ENCODE peak calls at places on chromosomes 7 and 10, in six cellular contexts. A is A549, Y is HFF-Myc, K is Peyer's patch, J is GM12865, T is heart right ventricle. L is an unnamed sample.
A peak's percentile ranks its signal among the peaks of the same experiment; 100 is the strongest.

GRCh38 chr10:71600856-71601255 is 118.7 kb downstream of the C10orf105 start:
- DNase-seq in A (no peak), Y (peak; percentile 86), K (no peak), J (no peak), T (no peak), L (no peak)

GRCh38 chr10:62112325-62112724 is 156.3 kb downstream of the RTKN2 start:
- DNase-seq in A (peak; percentile 25), Y (no peak), K (no peak), J (no peak), T (no peak), L (no peak)

GRCh38 chr7:31633894-31634494 is 53.0 kb upstream of the PPP1R17 start:
- DNase-seq in A (peak; percentile 69), Y (peak; percentile 6), K (peak; percentile 74), J (peak; percentile 30), T (peak; percentile 48), L (peak; percentile 35)

GRCh38 chr10:75441196-75441595 is 9.8 kb downstream of the LRMDA start:
- DNase-seq in A (no peak), Y (no peak), K (no peak), J (no peak), T (no peak), L (no peak)

GRCh38 chr10:19347592-19347991 is 299.0 kb downstream of the MALRD1 start:
- DNase-seq in A (peak; percentile 2), Y (no peak), K (no peak), J (no peak), T (no peak), L (no peak)

GRCh38 chr10:3624367-3624766 is 160.6 kb downstream of the KLF6 start:
- DNase-seq in A (no peak), Y (no peak), K (peak; percentile 49), J (no peak), T (no peak), L (no peak)

GRCh38 chr7:77606561-77606960 is 69.5 kb downstream of the PTPN12 start:
- DNase-seq in A (peak; percentile 14), Y (no peak), K (no peak), J (no peak), T (no peak), L (no peak)

GRCh38 chr10:110376021-110376773 is 71.5 kb upstream of the SMNDC1 start:
- DNase-seq in A (no peak), Y (no peak), K (no peak), J (no peak), T (peak; percentile 61), L (no peak)

GRCh38 chr10:22573820-22574569 is 140.4 kb downstream of the PIP4K2A start:
- DNase-seq in A (peak; percentile 27), Y (no peak), K (no peak), J (peak; percentile 38), T (peak; percentile 20), L (no peak)

GRCh38 chr7:3575753-3576531 is 274.9 kb downstream of the SDK1 start:
- DNase-seq in A (no peak), Y (no peak), K (peak; percentile 53), J (no peak), T (no peak), L (no peak)

GRCh38 chr7:157073949-157074624 is 63.6 kb upstream of the MNX1 start:
- DNase-seq in A (no peak), Y (no peak), K (no peak), J (no peak), T (no peak), L (no peak)

GRCh38 chr10:11603741-11604140 is 7.7 kb downstream of the USP6NL start:
- DNase-seq in A (no peak), Y (no peak), K (no peak), J (no peak), T (no peak), L (no peak)

GRCh38 chr10:130341325-130341724 is 205.1 kb downstream of the GLRX3 start:
- DNase-seq in A (no peak), Y (no peak), K (no peak), J (no peak), T (no peak), L (no peak)

GRCh38 chr7:106485031-106485551 is 175.9 kb downstream of the CCDC71L start:
- DNase-seq in A (no peak), Y (peak; percentile 73), K (no peak), J (peak; percentile 51), T (no peak), L (peak; percentile 92)

GRCh38 chr10:52455095-52455494 is 141.0 kb downstream of the DKK1 start:
- DNase-seq in A (peak; percentile 59), Y (no peak), K (no peak), J (no peak), T (no peak), L (no peak)
- H3K4me3 ChIP-seq in A (peak overlapping the region; percentile 29), Y (no peak overlapping the region), K (no peak overlapping the region), J (no peak overlapping the region), T (no peak overlapping the region), L (no peak overlapping the region)

DNA sequence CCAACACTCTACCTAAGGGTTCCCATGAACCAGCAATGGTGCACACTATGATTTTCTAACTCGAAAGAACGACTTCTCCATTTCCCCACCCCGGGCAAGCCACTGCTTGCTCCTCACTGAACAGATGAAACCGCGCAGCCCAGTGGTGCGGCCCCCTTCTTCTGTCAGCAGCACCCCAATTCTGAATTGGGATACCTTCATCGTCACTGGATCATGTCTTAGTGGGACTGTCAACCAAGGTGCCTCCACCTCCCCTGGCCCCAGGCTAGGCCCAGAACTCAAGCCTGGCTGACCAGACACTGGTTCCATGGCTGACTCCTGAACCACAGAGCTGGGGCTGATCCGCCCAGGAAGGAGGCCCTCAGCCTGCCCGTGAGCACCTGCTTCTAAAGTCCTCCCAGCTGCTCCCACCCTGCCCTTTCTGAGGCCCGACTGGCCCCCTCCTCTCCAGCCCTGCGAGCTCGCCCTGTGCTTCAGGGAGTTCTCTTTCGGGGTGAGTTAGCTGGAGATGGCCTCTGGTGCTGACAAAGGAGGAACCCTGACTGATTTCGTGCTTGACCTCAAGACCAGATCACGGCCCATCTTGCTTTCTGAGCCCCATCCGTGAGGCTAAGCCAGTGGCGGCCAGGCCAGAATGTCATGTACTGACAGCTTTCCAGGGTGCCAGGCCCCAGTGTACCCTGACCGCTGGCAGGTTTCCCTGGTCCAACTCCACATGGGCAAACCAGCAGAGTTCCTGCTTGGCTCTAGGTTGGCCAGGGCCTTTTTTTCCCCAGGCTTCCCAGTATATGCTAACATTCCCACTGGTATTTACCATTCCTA is 44.5 kb downstream of the FAM53B start:
- DNase-seq in A (no peak), Y (no peak), K (no peak), J (no peak), T (no peak), L (no peak)
- TF ChIP-seq CTCF in A (no peak), Y (no peak), K (no peak), J (no peak), T (no peak), L (no peak)

GRCh38 chr10:121926157-121926556 is 1.7 kb downstream of the ATE1 start:
- DNase-seq in A (no peak), Y (no peak), K (no peak), J (no peak), T (no peak), L (no peak)
- H3K4me3 ChIP-seq in A (peak overlapping the region; percentile 88), Y (peak overlapping the region; percentile 92), K (no peak overlapping the region), J (peak overlapping the region; percentile 66), T (peak overlapping the region; percentile 99), L (peak overlapping the region; percentile 99)

GRCh38 chr7:95917622-95918021 is 145.3 kb downstream of the DYNC1I1 start:
- DNase-seq in A (no peak), Y (no peak), K (no peak), J (no peak), T (no peak), L (no peak)

GRCh38 chr7:95922191-95922590 is 149.8 kb downstream of the DYNC1I1 start:
- DNase-seq in A (no peak), Y (no peak), K (no peak), J (no peak), T (no peak), L (no peak)

GRCh38 chr7:95921543-95921942 is 149.2 kb downstream of the DYNC1I1 start:
- DNase-seq in A (no peak), Y (no peak), K (no peak), J (no peak), T (no peak), L (no peak)

GRCh38 chr7:95916573-95917371 is 144.4 kb downstream of the DYNC1I1 start:
- DNase-seq in A (peak; percentile 60), Y (peak; percentile 50), K (peak; percentile 92), J (peak; percentile 75), T (peak; percentile 80), L (peak; percentile 20)

GRCh38 chr7:95919574-95919973 is 147.2 kb downstream of the DYNC1I1 start:
- DNase-seq in A (no peak), Y (no peak), K (no peak), J (no peak), T (no peak), L (no peak)
- TF ChIP-seq CTCF in A (no peak), Y (no peak), K (no peak), J (no peak), T (peak; percentile 6), L (peak; percentile 26)

DNA sequence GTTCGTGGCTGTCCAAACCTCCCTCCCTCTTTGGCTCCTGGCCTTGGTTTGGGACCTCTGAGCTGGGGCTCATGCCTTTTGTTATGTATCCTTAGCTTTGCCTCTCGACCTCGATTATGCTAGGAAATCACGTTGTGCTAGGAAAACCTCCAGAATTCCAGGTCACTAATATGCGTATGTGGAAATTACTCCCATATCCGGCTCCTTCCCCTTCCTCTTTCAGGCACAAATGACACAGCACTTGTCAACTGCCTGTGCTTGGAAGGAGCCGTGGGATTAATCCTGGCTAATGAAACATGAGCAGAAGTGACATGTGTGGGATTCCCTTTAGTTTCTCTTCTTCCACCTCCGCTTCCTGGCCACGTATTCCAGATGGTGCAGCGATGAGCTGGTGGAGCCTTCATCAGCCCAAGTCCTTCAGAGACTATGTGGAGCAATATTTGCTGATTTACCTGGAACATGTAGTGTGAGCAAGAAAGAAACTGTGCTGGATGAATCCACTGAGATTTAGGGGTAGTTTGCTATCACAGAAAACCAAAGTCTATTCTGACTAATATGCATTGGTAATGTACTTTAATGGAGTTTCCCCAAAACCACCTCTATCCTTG is 149.2 kb downstream of the REEP3 start:
- DNase-seq in A (no peak), Y (no peak), K (no peak), J (peak; percentile 46), T (peak; percentile 80), L (no peak)
- H3K4me3 ChIP-seq in A (no peak overlapping the region), Y (no peak overlapping the region), K (no peak overlapping the region), J (no peak overlapping the region), T (no peak overlapping the region), L (no peak overlapping the region)

DNA sequence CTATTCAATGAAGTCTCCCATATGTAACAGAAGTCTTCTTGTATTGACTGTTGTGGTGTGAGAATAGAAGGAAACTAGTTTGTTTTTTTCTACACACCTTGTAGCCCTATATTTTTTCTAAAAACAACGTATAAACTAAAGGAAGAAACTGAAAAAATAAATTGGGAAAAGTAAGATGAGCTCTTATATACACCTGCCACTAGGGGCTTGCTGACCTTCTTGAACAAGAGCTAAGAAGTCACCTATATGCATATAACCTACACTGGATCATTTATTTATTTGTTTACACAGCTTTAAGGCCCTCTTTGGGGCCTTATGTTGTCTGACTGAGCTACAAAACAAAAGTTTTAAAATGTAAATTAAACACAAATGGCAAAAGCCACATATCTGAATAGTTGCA is 383.0 kb downstream of the HPSE2 start:
- DNase-seq in A (peak; percentile 15), Y (no peak), K (no peak), J (peak; percentile 2), T (no peak), L (no peak)
- TF ChIP-seq CTCF in A (no peak), Y (peak; percentile 24), K (no peak), J (no peak), T (no peak), L (no peak)